ENCODE peak calls at places on chromosome 22, in seven cellular contexts. S, D, K, F, B, I and N are unnamed samples.

GRCh38 chr22:19826619-19826950 is 28.1 kb downstream of the GNB1L start:
- ATAC-seq in F (no peak), I (no peak), K (no peak), B (no peak), S (no peak), D (no peak), N (no peak)

GRCh38 chr22:31680764-31681624 is 19.0 kb upstream of the PISD start:
- ATAC-seq in K (no peak), B (no peak), S (no peak), I (peak), D (no peak), F (no peak), N (peak)

GRCh38 chr22:49825436-49825835 is 2.2 kb downstream of the BRD1 start:
- ATAC-seq in B (no peak), K (no peak), S (no peak), I (no peak), F (no peak), D (no peak), N (peak)

GRCh38 chr22:24413726-24414385 is 13.5 kb upstream of the ADORA2A start:
- ATAC-seq in F (no peak), S (no peak), B (no peak), I (no peak), K (no peak), D (no peak), N (no peak)

GRCh38 chr22:32660292-32660691 is 141.2 kb upstream of the TIMP3 start:
- ATAC-seq in K (peak), S (peak), I (peak), B (no peak), D (peak), F (peak), N (peak)

GRCh38 chr22:31635638-31636306 is 26.2 kb downstream of the PISD start:
- ATAC-seq in S (peak), I (peak), K (no peak), B (no peak), F (no peak), D (no peak), N (no peak)

GRCh38 chr22:21000215-21000986 is 1.5 kb downstream of the THAP7 start:
- ATAC-seq in S (no peak), I (no peak), B (no peak), K (no peak), F (no peak), D (no peak), N (no peak)

GRCh38 chr22:23263651-23264555 is 83.6 kb downstream of the BCR start:
- ATAC-seq in D (peak), F (no peak), S (peak), K (no peak), I (no peak), B (peak), N (no peak)

GRCh38 chr22:38873469-38874411 is 1.7 kb upstream of the CBX6 start:
- ATAC-seq in I (no peak), B (peak), K (no peak), D (no peak), F (no peak), S (no peak), N (no peak)

GRCh38 chr22:24819941-24820461 is 14.0 kb downstream of the SGSM1 start:
- ATAC-seq in F (peak), D (peak), I (peak), K (peak), B (no peak), S (peak), N (no peak)

GRCh38 chr22:22709719-22710445 is 65.5 kb downstream of the GGTLC2 start:
- ATAC-seq in B (peak), D (no peak), K (peak), I (no peak), F (peak), S (no peak), N (peak)

GRCh38 chr22:26778372-26778771 is 121.0 kb downstream of the MIAT start:
- ATAC-seq in S (no peak), D (no peak), F (no peak), I (no peak), K (no peak), B (no peak), N (no peak)

GRCh38 chr22:19168088-19168890 is 10.2 kb downstream of the SLC25A1 start:
- ATAC-seq in B (no peak), I (no peak), K (no peak), D (no peak), F (no peak), S (no peak), N (no peak)

GRCh38 chr22:23675502-23676415 is 15.1 kb upstream of the RGL4 start:
- ATAC-seq in I (peak), K (peak), D (peak), F (peak), B (no peak), S (peak), N (no peak)

GRCh38 chr22:45397806-45398205 is 15.6 kb downstream of the SMC1B start:
- ATAC-seq in S (no peak), F (no peak), D (no peak), B (no peak), K (no peak), I (peak), N (no peak)

GRCh38 chr22:45642966-45643365 is 28.7 kb upstream of the ATXN10 start:
- ATAC-seq in D (no peak), K (no peak), F (no peak), S (no peak), B (no peak), I (no peak), N (no peak)

GRCh38 chr22:32324505-32325415 is 32.9 kb upstream of the RFPL3 start:
- ATAC-seq in F (peak), K (no peak), I (no peak), B (no peak), S (no peak), D (no peak), N (no peak)

GRCh38 chr22:30205281-30206115 is 41.1 kb downstream of the LIF start:
- ATAC-seq in I (no peak), B (no peak), D (peak), K (no peak), S (no peak), F (peak), N (peak)

GRCh38 chr22:24543679-24544243 is 11.2 kb downstream of the GUCD1 start:
- ATAC-seq in I (no peak), F (no peak), S (no peak), K (no peak), D (no peak), B (no peak), N (no peak)

GRCh38 chr22:27761652-27762051 is 39.9 kb downstream of the MN1 start:
- ATAC-seq in S (no peak), I (no peak), K (no peak), F (no peak), D (no peak), B (no peak), N (peak)

GRCh38 chr22:42913874-42914510 is 56.9 kb upstream of the ARFGAP3 start:
- ATAC-seq in B (no peak), I (peak), K (peak), S (no peak), F (no peak), D (no peak), N (no peak)

GRCh38 chr22:36104435-36104834 is 56.1 kb downstream of the APOL3 start:
- ATAC-seq in B (no peak), K (no peak), F (no peak), I (no peak), D (no peak), S (no peak), N (no peak)

GRCh38 chr22:35258144-35258988 is 1.1 kb downstream of the HMGXB4 start:
- ATAC-seq in B (no peak), D (no peak), S (peak), I (peak), K (no peak), F (no peak), N (peak)

GRCh38 chr22:20777420-20778177 is 3.7 kb downstream of the SERPIND1 start:
- ATAC-seq in F (peak), B (no peak), K (peak), D (peak), I (peak), S (peak), N (peak)

GRCh38 chr22:45150139-45150538 is 13.6 kb upstream of the NUP50 start:
- ATAC-seq in F (no peak), D (no peak), S (no peak), K (no peak), I (peak), B (no peak), N (no peak)

GRCh38 chr22:39723899-39724351 is 153.4 kb downstream of the CACNA1I start:
- ATAC-seq in S (peak), K (no peak), B (no peak), D (peak), F (peak), I (peak), N (no peak)

GRCh38 chr22:37991738-37992442 is 7.5 kb upstream of the SOX10 start:
- ATAC-seq in F (no peak), I (no peak), K (no peak), D (no peak), S (no peak), B (no peak), N (no peak)

GRCh38 chr22:45867118-45867905 is 109.7 kb downstream of the WNT7B start:
- ATAC-seq in I (peak), K (peak), F (peak), B (no peak), S (peak), D (peak), N (peak)

GRCh38 chr22:41857160-41857859 is 24.4 kb downstream of the SREBF2 start:
- ATAC-seq in B (peak), I (peak), K (peak), S (peak), D (peak), F (peak), N (peak)

GRCh38 chr22:21861856-21862255 is 5.6 kb downstream of the MAPK1 start:
- ATAC-seq in D (no peak), K (no peak), I (no peak), S (no peak), F (no peak), B (no peak), N (no peak)

GRCh38 chr22:33130473-33130872 is 72.3 kb upstream of the SYN3 start:
- ATAC-seq in I (no peak), B (no peak), F (no peak), D (no peak), S (peak), K (no peak), N (no peak)

GRCh38 chr22:20111045-20111688 is 4.7 kb upstream of the RANBP1 start:
- ATAC-seq in S (no peak), I (peak), K (peak), F (no peak), D (no peak), B (peak), N (peak)

GRCh38 chr22:29330753-29331152 is 15.3 kb upstream of the RASL10A start:
- ATAC-seq in K (no peak), F (peak), B (no peak), D (peak), I (no peak), S (peak), N (no peak)

GRCh38 chr22:36332623-36333331 is 55.0 kb downstream of the MYH9 start:
- ATAC-seq in B (peak), F (no peak), K (no peak), D (no peak), S (peak), I (peak), N (peak)

GRCh38 chr22:23278883-23279675 is 98.8 kb downstream of the BCR start:
- ATAC-seq in S (peak), I (peak), D (peak), F (peak), B (peak), K (peak), N (no peak)

GRCh38 chr22:19361501-19362103 is 69.9 kb downstream of the HIRA start:
- ATAC-seq in B (no peak), S (no peak), K (no peak), F (no peak), D (no peak), I (no peak), N (no peak)

GRCh38 chr22:27885977-27886842 is 32.8 kb downstream of the PITPNB start:
- ATAC-seq in S (peak), D (no peak), K (peak), F (no peak), B (peak), I (peak), N (peak)